ENCODE peak calls at places on chromosome 4, in eight cellular contexts. J, P, H, K, D, X, S and F are unnamed samples.

GRCh38 chr4:110904435-110905050 is 281.7 kb upstream of the PITX2 start:
- DNase-seq in J (no peak), P (no peak), H (peak), K (no peak), D (peak), X (no peak), S (no peak), F (peak)

GRCh38 chr4:94489075-94489474 is 37.3 kb downstream of the PDLIM5 start:
- DNase-seq in J (no peak), P (no peak), H (no peak), K (no peak), D (no peak), X (no peak), S (no peak), F (no peak)

GRCh38 chr4:179530953-179531352 is 2088.7 kb upstream of the AGA start:
- DNase-seq in J (no peak), P (no peak), H (no peak), K (no peak), D (no peak), X (no peak), S (no peak), F (no peak)

GRCh38 chr4:122458625-122459024 is 2.1 kb upstream of the IL2 start:
- DNase-seq in J (no peak), P (no peak), H (peak), K (no peak), D (no peak), X (peak), S (no peak), F (peak)

GRCh38 chr4:101157415-101158135 is 189.8 kb downstream of the PPP3CA start:
- DNase-seq in J (no peak), P (no peak), H (no peak), K (no peak), D (no peak), X (no peak), S (no peak), F (no peak)

GRCh38 chr4:70687821-70688794 is at the start of gene UTP3:
- DNase-seq in J (no peak), P (peak), H (peak), K (peak), D (peak), X (peak), S (peak), F (peak)

GRCh38 chr4:6472008-6472386 is 417 bp downstream of the PPP2R2C start:
- DNase-seq in J (no peak), P (no peak), H (no peak), K (no peak), D (no peak), X (no peak), S (no peak), F (no peak)

GRCh38 chr4:2364654-2365053 is 53.8 kb downstream of the ZFYVE28 start:
- DNase-seq in J (no peak), P (no peak), H (peak), K (no peak), D (no peak), X (peak), S (no peak), F (no peak)

GRCh38 chr4:142913461-142914030 is 67.4 kb upstream of the INPP4B start:
- DNase-seq in J (no peak), P (no peak), H (peak), K (no peak), D (no peak), X (no peak), S (no peak), F (peak)

GRCh38 chr4:124583797-124584196 is 128.7 kb downstream of the ANKRD50 start:
- DNase-seq in J (no peak), P (no peak), H (no peak), K (no peak), D (no peak), X (no peak), S (no peak), F (no peak)

GRCh38 chr4:41611124-41611838 is 73.3 kb downstream of the LIMCH1 start:
- DNase-seq in J (no peak), P (no peak), H (no peak), K (no peak), D (no peak), X (no peak), S (no peak), F (no peak)

GRCh38 chr4:8258813-8259212 is 10.7 kb upstream of the HTRA3 start:
- DNase-seq in J (no peak), P (no peak), H (no peak), K (no peak), D (no peak), X (no peak), S (no peak), F (no peak)